ENCODE peak calls at places on chromosome 11, in eight cellular contexts. Q is astrocyte of the spinal cord; V is NCI-H460; N is stimulated activated CD8-positive, alpha-beta memory T cell treated with anti-CD3 and anti-CD28 coated beads, Interleukin-15, amount 100 ng/mL, for 4 hours; M is HT1080; I is mucosa of descending colon; B is HEK293T; S is spleen. X is an unnamed sample.

GRCh38 chr11:96307748-96308133 is 35.3 kb downstream of the MAML2 start:
- DNase-seq in N (no peak), I (peak), B (peak), M (peak), V (peak), S (no peak), Q (peak), X (no peak)

GRCh38 chr11:17197431-17197898 is 10.3 kb downstream of the PIK3C2A start:
- DNase-seq in Q (peak), N (no peak), I (no peak), S (no peak), B (no peak), M (peak), V (no peak), X (no peak)

GRCh38 chr11:134196756-134197155 is 27.0 kb downstream of the NCAPD3 start:
- DNase-seq in Q (no peak), N (no peak), I (no peak), B (no peak), M (no peak), V (no peak), S (no peak), X (no peak)

GRCh38 chr11:106917973-106918372 is 100.3 kb downstream of the GUCY1A2 start:
- DNase-seq in S (no peak), Q (no peak), I (peak), N (no peak), V (peak), M (peak), B (peak), X (no peak)

GRCh38 chr11:73493838-73494598 is 103.9 kb downstream of the FAM168A start:
- DNase-seq in Q (peak), N (no peak), I (no peak), B (no peak), S (no peak), V (no peak), M (peak), X (no peak)

GRCh38 chr11:93604276-93604675 is 57.2 kb upstream of the CEP295 start:
- DNase-seq in S (no peak), M (no peak), V (no peak), Q (no peak), B (no peak), N (no peak), I (no peak), X (no peak)

GRCh38 chr11:9150501-9150900 is 59.1 kb upstream of the SCUBE2 start:
- DNase-seq in V (no peak), S (no peak), Q (peak), M (peak), B (no peak), N (no peak), I (no peak), X (no peak)

GRCh38 chr11:69127091-69127850 is 28.5 kb upstream of the SMIM38 start:
- DNase-seq in N (no peak), M (no peak), V (no peak), S (peak), B (no peak), I (no peak), Q (no peak), X (peak)

GRCh38 chr11:45204761-45205160 is 58.3 kb downstream of the PRDM11 start:
- DNase-seq in B (peak), I (no peak), S (no peak), V (no peak), N (no peak), Q (no peak), M (no peak), X (no peak)

GRCh38 chr11:119306373-119306890 is 10.5 kb downstream of the MCAM start:
- DNase-seq in M (peak), Q (no peak), B (no peak), N (no peak), V (no peak), I (no peak), S (no peak), X (no peak)

GRCh38 chr11:66363805-66364535 is 7.6 kb downstream of the SLC29A2 start:
- DNase-seq in M (no peak), I (peak), Q (no peak), V (no peak), N (peak), S (peak), B (peak), X (peak)

GRCh38 chr11:66851251-66851620 is 5.6 kb upstream of the LRFN4 start:
- DNase-seq in I (no peak), N (no peak), M (no peak), V (no peak), S (peak), Q (no peak), B (no peak), X (no peak)

GRCh38 chr11:43268161-43268560 is 43.6 kb upstream of the API5 start:
- DNase-seq in S (no peak), M (no peak), Q (no peak), I (no peak), N (no peak), V (no peak), B (no peak), X (peak)

GRCh38 chr11:61080526-61080925 is 21.8 kb upstream of the CD5 start:
- DNase-seq in V (no peak), M (no peak), I (no peak), B (no peak), Q (no peak), N (no peak), S (no peak), X (no peak)

GRCh38 chr11:117752721-117753237 is 44.2 kb downstream of the DSCAML1 start:
- DNase-seq in Q (no peak), M (no peak), B (no peak), I (no peak), S (peak), V (no peak), N (no peak), X (no peak)

GRCh38 chr11:121082219-121082618 is 18.8 kb upstream of the TECTA start:
- DNase-seq in Q (no peak), M (no peak), I (no peak), B (no peak), V (no peak), N (no peak), S (no peak), X (no peak)

GRCh38 chr11:78250099-78250498 is 61.4 kb downstream of the USP35 start:
- DNase-seq in M (no peak), V (no peak), N (no peak), B (no peak), S (no peak), Q (no peak), I (no peak), X (no peak)

X was measured in left ventricle myocardium superior.